ENCODE peak calls at places on chromosomes 3 and 15, in seven cellular contexts. L is HFF-Myc; V is astrocyte of the hippocampus; Z is activated T-helper 9 cell treated with anti-CD3 and anti-CD28 coated beads, Interleukin-2, amount 50 U/mL, for 16 hours; D is psoas muscle; U is putamen; M is EH. P is an unnamed sample.

GRCh38 chr15:83379574-83379973 is 67.6 kb upstream of the SH3GL3 start:
- DNase-seq in Z (no peak), L (no peak), M (peak), U (no peak), D (no peak), V (peak), P (no peak)

GRCh38 chr15:41169784-41170183 is 53.7 kb upstream of the INO80 start:
- DNase-seq in V (no peak), L (no peak), U (no peak), D (no peak), M (no peak), Z (no peak), P (no peak)

GRCh38 chr3:72413228-72413627 is 435.0 kb downstream of the SHQ1 start:
- DNase-seq in U (peak), D (no peak), M (peak), V (peak), L (no peak), Z (no peak), P (no peak)

GRCh38 chr3:11698326-11699082 is 54.8 kb upstream of the VGLL4 start:
- DNase-seq in U (no peak), V (no peak), D (no peak), M (no peak), L (no peak), Z (no peak), P (no peak)

GRCh38 chr3:149554826-149555225 is 80.3 kb downstream of the TM4SF4 start:
- DNase-seq in U (no peak), M (peak), V (peak), L (peak), Z (no peak), D (no peak), P (no peak)

GRCh38 chr3:144129536-144130214 is 158.1 kb downstream of the DIPK2A start:
- DNase-seq in M (no peak), U (no peak), V (no peak), L (peak), D (no peak), Z (no peak), P (no peak)

GRCh38 chr15:51752918-51753317 is 1.5 kb downstream of the TMOD2 start:
- DNase-seq in U (no peak), Z (no peak), L (no peak), D (no peak), V (no peak), M (no peak), P (no peak)

GRCh38 chr3:7280318-7280717 is 419.4 kb downstream of the GRM7 start:
- DNase-seq in V (no peak), D (no peak), M (no peak), L (no peak), U (no peak), Z (no peak), P (no peak)

GRCh38 chr3:38121451-38121831 is 15.5 kb downstream of the ACAA1 start:
- DNase-seq in D (no peak), M (no peak), Z (no peak), U (no peak), V (no peak), L (no peak), P (no peak)

GRCh38 chr15:61099030-61099800 is 129.9 kb downstream of the RORA start:
- DNase-seq in M (peak), U (no peak), V (peak), L (no peak), Z (no peak), D (no peak), P (no peak)

GRCh38 chr3:177721864-177722370 is 524.6 kb upstream of the TBL1XR1 start:
- DNase-seq in L (no peak), U (no peak), D (no peak), M (peak), Z (no peak), V (no peak), P (no peak)

GRCh38 chr3:81998139-81998755 is 236.8 kb upstream of the GBE1 start:
- DNase-seq in L (no peak), M (peak), U (no peak), V (peak), D (no peak), Z (no peak), P (no peak)

GRCh38 chr3:98657429-98657828 is 64.0 kb upstream of the CPOX start:
- DNase-seq in L (no peak), Z (peak), D (no peak), U (peak), M (no peak), V (peak), P (peak)

GRCh38 chr3:24344784-24345439 is 149.7 kb downstream of the THRB start:
- DNase-seq in D (no peak), U (no peak), V (peak), L (no peak), Z (no peak), M (no peak), P (no peak)

GRCh38 chr3:112767777-112768176 is 78.9 kb downstream of the CD200R1L start:
- DNase-seq in M (no peak), U (no peak), L (no peak), V (no peak), D (no peak), Z (no peak), P (no peak)

GRCh38 chr3:121739902-121740301 is 9.6 kb downstream of the GOLGB1 start:
- DNase-seq in D (no peak), Z (no peak), L (no peak), M (no peak), V (no peak), U (no peak), P (no peak)

GRCh38 chr3:45205126-45205525 is 21.0 kb downstream of the TMEM158 start:
- DNase-seq in L (no peak), U (no peak), V (no peak), M (peak), Z (no peak), D (no peak), P (no peak)

GRCh38 chr3:156705761-156706631 is 31.6 kb downstream of the TIPARP start:
- DNase-seq in V (peak), D (no peak), U (no peak), M (no peak), Z (no peak), L (no peak), P (no peak)

GRCh38 chr3:7095116-7095515 is 234.2 kb downstream of the GRM7 start:
- DNase-seq in L (no peak), D (no peak), M (no peak), U (no peak), V (peak), Z (no peak), P (no peak)

GRCh38 chr3:4078903-4079302 is 224.3 kb upstream of the SETMAR start:
- DNase-seq in U (no peak), D (no peak), V (no peak), Z (no peak), M (no peak), L (no peak), P (no peak)

GRCh38 chr3:66803206-66803605 is 194.9 kb upstream of the KBTBD8 start:
- DNase-seq in V (no peak), L (no peak), M (no peak), Z (no peak), D (no peak), U (peak), P (no peak)

GRCh38 chr3:120795017-120795648 is 52.6 kb downstream of the GTF2E1 start:
- DNase-seq in M (peak), Z (peak), D (peak), V (peak), U (peak), L (peak), P (peak)

GRCh38 chr15:66723826-66724731 is 22.0 kb downstream of the SMAD6 start:
- DNase-seq in Z (no peak), M (peak), D (no peak), L (no peak), V (no peak), U (no peak), P (no peak)

GRCh38 chr3:5037828-5038227 is 58.6 kb downstream of the BHLHE40 start:
- DNase-seq in Z (no peak), U (no peak), M (no peak), V (no peak), L (no peak), D (no peak), P (no peak)

GRCh38 chr15:61712124-61712759 is 348.0 kb downstream of the VPS13C start:
- DNase-seq in V (no peak), M (no peak), Z (no peak), L (no peak), D (no peak), U (peak), P (no peak)

GRCh38 chr3:195071916-195072820 is 198.8 kb downstream of the XXYLT1 start:
- DNase-seq in L (no peak), D (peak), Z (no peak), V (no peak), M (no peak), U (no peak), P (no peak)

GRCh38 chr3:42263354-42264346 is 2.3 kb downstream of the CCK start:
- DNase-seq in D (no peak), U (no peak), M (no peak), V (peak), Z (no peak), L (no peak), P (no peak)

GRCh38 chr3:186307594-186307993 is 54.4 kb downstream of the DGKG start:
- DNase-seq in V (peak), Z (no peak), D (no peak), U (no peak), L (peak), M (peak), P (no peak)

GRCh38 chr3:112374334-112374734 is 41.4 kb downstream of the CD200 start:
- DNase-seq in U (no peak), Z (no peak), M (peak), L (no peak), D (no peak), V (no peak), P (no peak)

GRCh38 chr15:89301304-89302089 is 33.1 kb downstream of the POLG start:
- DNase-seq in U (no peak), Z (no peak), D (no peak), L (no peak), V (no peak), M (no peak), P (no peak)

GRCh38 chr15:100714034-100714748 is 111.8 kb downstream of the ASB7 start:
- DNase-seq in L (no peak), Z (no peak), D (no peak), M (no peak), V (no peak), U (no peak), P (no peak)

GRCh38 chr3:16399473-16399872 is 114.0 kb downstream of the RFTN1 start:
- DNase-seq in Z (no peak), L (peak), V (peak), M (peak), U (no peak), D (no peak), P (no peak)

GRCh38 chr3:196868297-196868661 is 559 bp downstream of the SENP5 start:
- DNase-seq in L (no peak), V (no peak), U (peak), D (no peak), Z (no peak), M (peak), P (no peak)

GRCh38 chr3:114502204-114502603 is 208.4 kb downstream of the TIGIT start:
- DNase-seq in V (no peak), U (no peak), Z (no peak), L (no peak), M (no peak), D (no peak), P (no peak)

GRCh38 chr15:101827257-101827656 is 15.3 kb downstream of the OR4F15 start:
- DNase-seq in U (no peak), L (peak), M (peak), V (no peak), D (no peak), Z (no peak), P (no peak)

GRCh38 chr3:185737020-185737419 is 87.8 kb downstream of the IGF2BP2 start:
- DNase-seq in Z (no peak), U (no peak), D (no peak), V (no peak), L (no peak), M (peak), P (no peak)

GRCh38 chr3:43455233-43455632 is 166.6 kb downstream of the ANO10 start:
- DNase-seq in V (peak), L (no peak), M (peak), U (no peak), D (no peak), Z (no peak), P (no peak)

GRCh38 chr3:10517616-10518015 is 12.2 kb upstream of the ATP2B2 start:
- DNase-seq in Z (no peak), V (no peak), L (no peak), U (no peak), D (no peak), M (no peak), P (no peak)

GRCh38 chr15:85168642-85169173 is 187.1 kb downstream of the PDE8A start:
- DNase-seq in Z (peak), U (no peak), V (peak), D (no peak), L (no peak), M (peak), P (peak)

GRCh38 chr15:35320911-35321310 is 225.1 kb downstream of the DPH6 start:
- DNase-seq in V (no peak), L (no peak), D (no peak), Z (no peak), U (no peak), M (no peak), P (no peak)

P was measured in CD4-positive, alpha-beta T cell.